ENCODE peak calls at places on chromosomes 3 and 15, in seven cellular contexts. U is stimulated activated CD4-positive, alpha-beta T cell treated with anti-CD3 and anti-CD28 coated beads, Interleukin-4, amount 100 ng/mL, for 4 hours; V is astrocyte; M is M059J; R is RPMI8226; N is epithelial cell of esophagus; E is EL. D is an unnamed sample.

GRCh38 chr3:48446425-48447193 is at the start of gene ATRIP:
- DNase-seq in U (peak; percentile 85), V (peak; percentile 68), M (peak; percentile 82), R (peak; percentile 94), N (peak; percentile 95), E (peak; percentile 90), D (peak; percentile 90)

GRCh38 chr3:125203731-125204130 is 8.8 kb downstream of the SLC12A8 start:
- DNase-seq in U (no peak), V (no peak), M (peak; percentile 22), R (no peak), N (no peak), E (peak; percentile 26), D (no peak)

GRCh38 chr3:140035856-140036255 is 100.9 kb downstream of the CLSTN2 start:
- DNase-seq in U (no peak), V (no peak), M (no peak), R (no peak), N (no peak), E (no peak), D (no peak)

GRCh38 chr3:107806021-107806420 is 283.3 kb downstream of the BBX start:
- DNase-seq in U (no peak), V (no peak), M (no peak), R (no peak), N (no peak), E (no peak), D (no peak)

GRCh38 chr3:133549565-133549964 is 23.9 kb upstream of the CDV3 start:
- DNase-seq in U (no peak), V (no peak), M (no peak), R (no peak), N (no peak), E (no peak), D (no peak)

GRCh38 chr15:66593219-66593780 is 27.5 kb upstream of the LCTL start:
- DNase-seq in U (no peak), V (no peak), M (no peak), R (no peak), N (no peak), E (no peak), D (no peak)

GRCh38 chr15:92733934-92734521 is 78.5 kb upstream of the FAM174B start:
- DNase-seq in U (peak; percentile 8), V (peak; percentile 44), M (peak; percentile 15), R (no peak), N (no peak), E (peak; percentile 12), D (no peak)

GRCh38 chr15:60612400-60613048 is 133.6 kb upstream of the ICE2 start:
- DNase-seq in U (no peak), V (no peak), M (no peak), R (no peak), N (peak; percentile 34), E (no peak), D (peak; percentile 12)

GRCh38 chr3:166274996-166275395 is 437.8 kb upstream of the BCHE start:
- DNase-seq in U (no peak), V (peak; percentile 56), M (no peak), R (no peak), N (no peak), E (no peak), D (no peak)

GRCh38 chr3:41125258-41125657 is 74.0 kb upstream of the CTNNB1 start:
- DNase-seq in U (no peak), V (no peak), M (no peak), R (no peak), N (no peak), E (no peak), D (peak; percentile 54)

GRCh38 chr15:40787344-40787841 is 17.6 kb downstream of the C15orf62 start:
- DNase-seq in U (peak; percentile 54), V (peak; percentile 91), M (peak; percentile 92), R (peak; percentile 41), N (peak; percentile 94), E (peak; percentile 81), D (peak; percentile 97)

GRCh38 chr15:26838742-26839460 is 28.0 kb upstream of the GABRA5 start:
- DNase-seq in U (no peak), V (no peak), M (no peak), R (peak; percentile 18), N (no peak), E (no peak), D (no peak)

GRCh38 chr3:113728661-113729060 is 17.4 kb downstream of the NAA50 start:
- DNase-seq in U (no peak), V (no peak), M (no peak), R (no peak), N (no peak), E (no peak), D (no peak)

GRCh38 chr15:70187331-70187730 is 89.6 kb upstream of the TLE3 start:
- DNase-seq in U (no peak), V (no peak), M (no peak), R (no peak), N (no peak), E (no peak), D (no peak)

GRCh38 chr3:111796566-111796965 is 62.5 kb upstream of the PHLDB2 start:
- DNase-seq in U (no peak), V (no peak), M (no peak), R (no peak), N (no peak), E (no peak), D (no peak)